ENCODE peak calls at places on chromosomes 2 and 18, in five cellular contexts. F, D, X, Y and C are unnamed samples.

GRCh38 chr2:105671156-105671555 is 73.6 kb upstream of the NCK2 start:
- DNase-seq in F (no peak), D (no peak), Y (no peak), X (peak), C (no peak)

GRCh38 chr2:50951416-50951815 is 80.5 kb downstream of the NRXN1 start:
- DNase-seq in F (no peak), D (no peak), Y (no peak), X (no peak), C (no peak)

GRCh38 chr18:69123421-69123820 is 277.3 kb upstream of the DOK6 start:
- DNase-seq in D (no peak), Y (no peak), X (no peak), F (no peak), C (no peak)

GRCh38 chr18:11553098-11553940 is 56.1 kb upstream of the SLC35G4 start:
- DNase-seq in F (peak), Y (peak), X (no peak), D (peak), C (peak)

GRCh38 chr2:50535256-50535655 is 496.7 kb downstream of the NRXN1 start:
- DNase-seq in Y (no peak), X (no peak), D (no peak), F (no peak), C (no peak)

GRCh38 chr2:117832905-117833613 is 18.6 kb downstream of the DDX18 start:
- DNase-seq in X (no peak), F (no peak), Y (peak), D (peak), C (peak)

GRCh38 chr2:1840046-1840445 is 95.7 kb upstream of the PXDN start:
- DNase-seq in Y (no peak), F (no peak), X (no peak), D (no peak), C (no peak)

GRCh38 chr18:49022311-49023280 is 71.8 kb upstream of the SMAD7 start:
- DNase-seq in X (peak), D (no peak), Y (peak), F (peak), C (no peak)

GRCh38 chr18:48923746-48924580 is 26.8 kb downstream of the SMAD7 start:
- DNase-seq in D (no peak), X (peak), Y (peak), F (peak), C (no peak)

GRCh38 chr2:45575881-45576280 is 35.2 kb downstream of the SRBD1 start:
- DNase-seq in D (no peak), X (no peak), F (no peak), Y (no peak), C (no peak)

GRCh38 chr2:235984552-235984951 is 183.6 kb downstream of the GBX2 start:
- DNase-seq in X (no peak), D (no peak), F (no peak), Y (no peak), C (no peak)

GRCh38 chr2:216626168-216626874 is 6.9 kb upstream of the IGFBP2 start:
- DNase-seq in X (no peak), D (no peak), F (no peak), Y (no peak), C (no peak)

GRCh38 chr18:69152436-69152835 is 248.3 kb upstream of the DOK6 start:
- DNase-seq in F (no peak), D (no peak), Y (no peak), X (no peak), C (no peak)

GRCh38 chr2:66306488-66306887 is 128.4 kb upstream of the MEIS1 start:
- DNase-seq in D (no peak), X (no peak), Y (no peak), F (no peak), C (no peak)

GRCh38 chr2:30655660-30656059 is 151.6 kb downstream of the CAPN13 start:
- DNase-seq in D (no peak), X (no peak), Y (peak), F (no peak), C (no peak)

GRCh38 chr2:144183744-144184143 is 336.2 kb downstream of the ZEB2 start:
- DNase-seq in D (no peak), X (no peak), Y (no peak), F (no peak), C (no peak)

GRCh38 chr2:70919672-70920366 is 15.9 kb upstream of the ATP6V1B1 start:
- DNase-seq in D (peak), F (peak), X (peak), Y (peak), C (peak)

GRCh38 chr2:168751104-168751768 is 51.2 kb upstream of the NOSTRIN start:
- DNase-seq in D (no peak), X (no peak), F (no peak), Y (no peak), C (no peak)

GRCh38 chr2:172179045-172179742 is 76.5 kb upstream of the DLX2 start:
- DNase-seq in D (no peak), F (peak), Y (no peak), X (no peak), C (no peak)

GRCh38 chr2:102619414-102620319 is at the start of gene SLC9A2:
- DNase-seq in X (no peak), Y (peak), F (peak), D (peak), C (no peak)

GRCh38 chr2:71943238-71944182 is 204.2 kb downstream of the CYP26B1 start:
- DNase-seq in Y (no peak), F (no peak), D (no peak), X (peak), C (no peak)

GRCh38 chr2:222424729-222425671 is 657 bp downstream of the SGPP2 start:
- DNase-seq in Y (peak), D (peak), X (no peak), F (peak), C (peak)

DNA sequence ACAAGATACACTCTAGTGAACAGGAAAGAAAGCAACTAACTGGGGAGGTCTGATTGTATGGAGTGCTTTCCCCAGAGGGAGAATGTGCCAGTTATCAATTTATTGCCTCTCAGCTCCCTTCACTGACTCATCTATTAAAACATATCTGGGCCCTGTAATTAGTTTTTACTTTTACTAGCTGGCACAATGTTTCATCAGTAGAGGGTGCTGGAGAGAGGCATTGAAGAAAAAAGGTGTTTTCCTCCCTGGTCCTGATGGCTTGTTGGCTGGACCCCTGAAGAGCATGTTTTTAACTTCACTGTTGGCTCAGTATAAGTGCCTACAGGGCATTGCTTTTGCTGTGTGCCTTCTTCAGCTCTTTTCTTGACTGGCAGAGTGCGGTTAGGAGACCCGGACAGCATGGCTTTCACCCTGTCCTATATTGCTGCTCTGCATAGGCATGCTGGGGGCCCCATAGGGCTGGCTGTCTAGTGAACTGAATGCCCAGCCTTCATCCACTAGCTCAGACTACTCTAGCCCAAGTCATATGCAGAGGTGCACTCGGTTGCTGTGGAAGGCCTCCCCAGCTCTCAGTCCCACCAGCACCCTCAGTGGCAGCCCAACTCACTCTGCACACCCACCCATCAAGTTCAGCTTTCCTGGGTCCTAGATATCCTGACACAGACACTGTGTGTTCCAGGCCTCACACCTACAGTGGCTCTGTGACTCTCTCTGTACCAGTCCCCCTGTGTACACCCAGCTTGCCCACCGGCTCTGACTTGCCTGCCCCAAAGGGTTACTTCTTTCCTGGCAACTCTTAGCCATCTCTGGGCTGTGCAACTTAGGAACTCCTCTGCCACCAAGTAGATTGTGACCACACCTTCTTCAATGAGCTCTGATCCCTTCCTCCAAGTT is 62.3 kb upstream of the ACYP2 start:
- DNase-seq in F (no peak), D (no peak), Y (peak), X (no peak), C (no peak)
- TF ChIP-seq CTCF in F (no peak), D (peak), Y (peak), X (no peak), C (no peak)

GRCh38 chr2:151799886-151800292 is 28.3 kb downstream of the ARL5A start:
- DNase-seq in D (no peak), X (no peak), Y (no peak), F (no peak), C (no peak)
- TF ChIP-seq CTCF in D (no peak), X (no peak), Y (no peak), F (no peak), C (no peak)

GRCh38 chr18:73948497-73948896 is 199.1 kb downstream of the FBXO15 start:
- DNase-seq in F (no peak), D (no peak), Y (no peak), X (no peak), C (no peak)
- TF ChIP-seq CTCF in F (no peak), D (no peak), Y (no peak), X (no peak), C (no peak)

GRCh38 chr2:32951672-32952071 is 4.9 kb downstream of the LTBP1 start:
- DNase-seq in D (no peak), Y (no peak), X (no peak), F (no peak), C (no peak)
- TF ChIP-seq CTCF in D (no peak), Y (no peak), X (no peak), F (no peak), C (no peak)

GRCh38 chr2:86195055-86195807 is at the start of gene IMMT:
- DNase-seq in D (peak), X (peak), F (peak), Y (peak), C (peak)
- TF ChIP-seq CTCF in D (no peak), X (peak), F (no peak), Y (no peak), C (no peak)